ENCODE peak calls at places on chromosome 13, in five cellular contexts. U, L, Y, O and D are unnamed samples.

GRCh38 chr13:26653310-26653709 is 95.8 kb downstream of the WASF3 start:
- DNase-seq in U (no peak), L (no peak), Y (no peak), O (no peak), D (no peak)

GRCh38 chr13:34883381-34883780 is 58.7 kb upstream of the NBEA start:
- DNase-seq in U (no peak), L (no peak), Y (no peak), O (no peak), D (no peak)

GRCh38 chr13:43767351-43767901 is 19.3 kb downstream of the ENOX1 start:
- DNase-seq in U (no peak), L (peak; percentile 22), Y (peak; percentile 60), O (peak; percentile 38), D (no peak)

GRCh38 chr13:79056706-79057105 is 349.3 kb downstream of the RBM26 start:
- DNase-seq in U (no peak), L (no peak), Y (no peak), O (no peak), D (no peak)

GRCh38 chr13:21698975-21699679 is 28.3 kb downstream of the FGF9 start:
- DNase-seq in U (no peak), L (no peak), Y (peak; percentile 32), O (no peak), D (no peak)

GRCh38 chr13:74796126-74796643 is 662.0 kb upstream of the KLF12 start:
- DNase-seq in U (no peak), L (no peak), Y (no peak), O (peak; percentile 27), D (no peak)

GRCh38 chr13:101346942-101347728 is 69.2 kb downstream of the NALCN start:
- DNase-seq in U (no peak), L (no peak), Y (no peak), O (no peak), D (no peak)

GRCh38 chr13:21526707-21527454 is 67.8 kb upstream of the ZDHHC20 start:
- DNase-seq in U (no peak), L (no peak), Y (no peak), O (no peak), D (no peak)

GRCh38 chr13:39875111-39875510 is 219.6 kb downstream of the COG6 start:
- DNase-seq in U (no peak), L (no peak), Y (no peak), O (no peak), D (no peak)

GRCh38 chr13:42762917-42763316 is 18.5 kb upstream of the FAM216B start:
- DNase-seq in U (no peak), L (no peak), Y (no peak), O (no peak), D (no peak)

GRCh38 chr13:75541961-75542360 is 4.3 kb upstream of the COMMD6 start:
- DNase-seq in U (no peak), L (no peak), Y (no peak), O (no peak), D (no peak)

GRCh38 chr13:71712988-71713653 is 153.9 kb downstream of the DACH1 start:
- DNase-seq in U (no peak), L (no peak), Y (peak; percentile 79), O (no peak), D (no peak)

GRCh38 chr13:112071902-112072530 is 5.1 kb downstream of the SOX1 start:
- DNase-seq in U (no peak), L (no peak), Y (no peak), O (no peak), D (no peak)

GRCh38 chr13:55553736-55554135 is 1587.0 kb upstream of the PRR20A start:
- DNase-seq in U (no peak), L (no peak), Y (no peak), O (no peak), D (no peak)

GRCh38 chr13:73822671-73823592 is 311.3 kb downstream of the KLF12 start:
- DNase-seq in U (no peak), L (no peak), Y (no peak), O (no peak), D (no peak)

GRCh38 chr13:56988543-56988942 is 152.2 kb upstream of the PRR20A start:
- DNase-seq in U (no peak), L (no peak), Y (no peak), O (no peak), D (no peak)

GRCh38 chr13:26887594-26887993 is 127.0 kb upstream of the GPR12 start:
- DNase-seq in U (no peak), L (no peak), Y (no peak), O (no peak), D (no peak)

GRCh38 chr13:99287544-99287943 is 19.7 kb downstream of the GPR183 start:
- DNase-seq in U (no peak), L (no peak), Y (no peak), O (peak; percentile 65), D (no peak)
- H3K4me1 ChIP-seq in U (peaks cover 85% of the 10 kb centered on the region), L (peaks cover 31% of the 10 kb centered on the region), Y (peaks cover 39% of the 10 kb centered on the region), O (peaks cover 59% of the 10 kb centered on the region), D (no peaks in the 10 kb centered on the region)

DNA sequence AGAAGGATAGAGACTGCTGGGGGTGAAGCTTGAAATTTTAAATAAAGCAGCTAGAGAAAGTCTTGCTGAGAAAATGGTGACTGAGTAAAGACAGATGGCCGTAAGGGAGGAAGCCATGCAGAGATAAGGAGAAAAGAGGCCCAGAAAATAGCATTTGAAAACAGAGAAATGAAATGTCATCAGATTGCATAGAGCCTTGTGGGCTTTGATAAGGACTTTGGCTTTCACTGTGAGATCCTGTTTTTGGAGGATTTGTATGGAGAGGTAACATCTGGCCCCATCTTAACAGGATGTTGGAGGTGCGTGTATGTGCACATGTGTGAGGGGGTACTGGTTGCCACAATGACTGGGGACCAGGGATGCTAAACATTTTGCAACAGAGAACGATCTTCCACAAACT is 19.5 kb upstream of the ATP8A2 start:
- DNase-seq in U (no peak), L (no peak), Y (no peak), O (no peak), D (no peak)
- H3K4me3 ChIP-seq in U (no peak overlapping the region), L (no peak overlapping the region), Y (no peak overlapping the region), O (no peak overlapping the region), D (no peak overlapping the region)

DNA sequence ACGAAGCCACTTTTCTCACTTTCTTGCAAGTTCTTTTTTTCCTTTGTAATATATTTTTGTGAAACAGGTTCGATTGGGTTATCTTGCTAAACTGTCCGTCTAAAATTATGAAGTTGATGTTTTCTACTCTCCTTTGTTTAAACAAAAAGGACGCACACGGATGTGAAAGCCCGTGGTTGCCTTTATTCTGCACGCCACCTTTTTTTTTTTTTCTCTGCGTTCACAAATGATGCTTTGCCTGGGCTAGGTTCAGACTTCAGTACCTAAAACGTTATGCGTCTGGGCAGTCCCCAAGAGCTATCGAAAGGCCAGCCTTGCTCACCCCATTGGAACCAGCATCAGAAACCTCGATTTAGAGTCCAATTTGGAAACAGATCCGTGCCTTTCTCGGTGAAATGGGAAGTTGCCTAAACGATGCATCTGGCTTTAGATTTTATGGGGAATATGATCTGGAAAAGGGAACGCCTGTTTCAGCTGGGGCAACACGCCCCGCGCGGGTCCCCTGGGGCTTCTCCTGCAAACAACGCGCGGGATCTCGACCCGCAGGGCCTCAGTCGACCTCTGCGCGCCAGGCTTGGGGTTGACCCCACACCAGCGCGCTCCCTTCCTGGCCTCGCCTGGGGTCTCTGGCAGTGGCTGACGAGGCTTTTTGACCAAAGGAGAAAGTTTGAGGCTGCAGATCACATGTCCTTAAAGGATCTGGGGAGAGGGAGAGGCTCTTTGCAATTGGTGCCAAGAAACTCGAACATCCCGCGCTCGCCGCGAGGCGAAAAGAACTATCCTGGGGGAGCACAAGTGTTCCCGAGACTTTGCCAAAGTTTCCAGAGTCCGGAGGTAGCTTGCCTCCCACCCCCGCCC is 114.0 kb downstream of the KCNRG start:
- DNase-seq in U (peak; percentile 60), L (peak; percentile 65), Y (peak; percentile 7), O (no peak), D (no peak)
- H3K4me1 ChIP-seq in U (peaks cover 73% of the 10 kb centered on the region), L (peaks cover 14% of the 10 kb centered on the region), Y (peaks cover 14% of the 10 kb centered on the region), O (peaks cover 11% of the 10 kb centered on the region), D (peaks cover 27% of the 10 kb centered on the region)

GRCh38 chr13:33228645-33229445 is 56.7 kb downstream of the STARD13 start:
- DNase-seq in U (peak; percentile 46), L (no peak), Y (peak; percentile 56), O (no peak), D (no peak)
- H3K4me3 ChIP-seq in U (no peak overlapping the region), L (no peak overlapping the region), Y (no peak overlapping the region), O (no peak overlapping the region), D (no peak overlapping the region)

GRCh38 chr13:105969761-105970160 is 565.7 kb downstream of the EFNB2 start:
- DNase-seq in U (no peak), L (no peak), Y (no peak), O (no peak), D (no peak)
- H3K4me1 ChIP-seq in U (no peaks in the 10 kb centered on the region), L (no peaks in the 10 kb centered on the region), Y (no peaks in the 10 kb centered on the region), O (no peaks in the 10 kb centered on the region), D (no peaks in the 10 kb centered on the region)

DNA sequence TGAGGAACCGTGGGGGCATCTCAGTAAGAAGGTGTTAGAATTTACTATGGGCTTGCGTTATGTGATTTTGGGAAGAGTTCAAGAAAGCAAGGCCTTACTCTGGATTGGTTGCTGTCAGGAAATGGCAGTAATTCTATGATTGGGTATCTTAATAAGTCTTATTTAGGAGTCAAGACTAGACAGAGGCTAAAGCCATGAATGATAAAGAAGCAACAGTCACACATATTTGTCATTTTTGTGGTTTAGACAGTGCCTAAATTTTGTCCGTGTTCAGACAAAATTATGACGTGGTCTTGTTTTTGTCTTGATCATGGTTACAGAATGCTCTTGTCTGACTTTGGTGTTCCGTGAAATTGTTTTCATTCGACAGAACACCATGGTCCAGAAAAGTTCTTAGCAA is 886 bp upstream of the SLC46A3 start:
- DNase-seq in U (no peak), L (no peak), Y (no peak), O (no peak), D (no peak)
- H3K4me3 ChIP-seq in U (peak overlapping the region; percentile 89), L (peak overlapping the region; percentile 96), Y (no peak overlapping the region), O (peak overlapping the region; percentile 76), D (no peak overlapping the region)

GRCh38 chr13:30829788-30830637 is 76.1 kb upstream of the MEDAG start:
- DNase-seq in U (no peak), L (no peak), Y (no peak), O (no peak), D (no peak)

GRCh38 chr13:30832377-30832776 is 73.7 kb upstream of the MEDAG start:
- DNase-seq in U (no peak), L (no peak), Y (no peak), O (no peak), D (no peak)

GRCh38 chr13:30829145-30829544 is 76.9 kb upstream of the MEDAG start:
- DNase-seq in U (no peak), L (no peak), Y (no peak), O (no peak), D (no peak)

GRCh38 chr13:30831515-30831914 is 74.6 kb upstream of the MEDAG start:
- DNase-seq in U (no peak), L (no peak), Y (no peak), O (no peak), D (no peak)

DNA sequence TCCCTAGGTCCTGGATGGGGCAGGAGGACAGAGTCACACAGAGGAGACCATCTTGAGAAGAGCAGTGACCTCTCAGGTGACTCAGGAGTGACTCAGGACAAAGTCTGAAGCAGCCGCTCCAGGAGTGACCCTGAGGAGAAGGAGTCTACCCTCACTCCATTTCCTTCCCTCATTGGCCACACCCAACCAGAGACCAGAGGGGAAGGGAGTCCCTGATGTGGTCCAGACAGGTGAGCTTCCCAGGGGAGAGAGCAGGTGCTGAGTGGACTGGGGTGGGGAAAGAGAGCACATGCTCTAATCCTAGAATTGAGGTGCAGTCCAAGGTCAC is 75.5 kb upstream of the MEDAG start:
- DNase-seq in U (no peak), L (no peak), Y (no peak), O (no peak), D (no peak)
- H3K4me1 ChIP-seq in U (no peaks in the 10 kb centered on the region), L (no peaks in the 10 kb centered on the region), Y (peaks cover 15% of the 10 kb centered on the region), O (peaks cover 20% of the 10 kb centered on the region), D (no peaks in the 10 kb centered on the region)

GRCh38 chr13:51041710-51042109 is 69.4 kb downstream of the C13orf42 start:
- DNase-seq in U (no peak), L (no peak), Y (no peak), O (no peak), D (no peak)
- H3K4me3 ChIP-seq in U (no peak overlapping the region), L (no peak overlapping the region), Y (no peak overlapping the region), O (no peak overlapping the region), D (no peak overlapping the region)